ENCODE peak calls at places on chromosomes 11 and 22, in five cellular contexts. K is stomach; L is CD4-positive, CD25-positive, alpha-beta regulatory T cell; Y is effector memory CD8-positive, alpha-beta T cell; A is dorsolateral prefrontal cortex. P is an unnamed sample.

GRCh38 chr22:23256986-23257888 is 76.9 kb downstream of the BCR start:
- DNase-seq in K (peak), L (no peak), Y (no peak), A (no peak), P (no peak)

GRCh38 chr11:75191330-75191717 is 40.4 kb downstream of the SLCO2B1 start:
- DNase-seq in K (no peak), L (no peak), Y (no peak), A (no peak), P (no peak)

GRCh38 chr11:15309296-15309695 is 194.6 kb downstream of the INSC start:
- DNase-seq in K (no peak), L (no peak), Y (no peak), A (no peak), P (no peak)

GRCh38 chr22:30838111-30838510 is 130.5 kb downstream of the MORC2 start:
- DNase-seq in K (no peak), L (no peak), Y (no peak), A (no peak), P (no peak)

GRCh38 chr11:39365809-39366436 is 2093.5 kb downstream of the LRRC4C start:
- DNase-seq in K (no peak), L (no peak), Y (no peak), A (no peak), P (peak)

GRCh38 chr11:44456544-44457270 is 108.8 kb upstream of the CD82 start:
- DNase-seq in K (no peak), L (no peak), Y (no peak), A (no peak), P (no peak)

GRCh38 chr22:44658371-44658953 is 43.5 kb upstream of the PRR5 start:
- DNase-seq in K (no peak), L (no peak), Y (no peak), A (peak), P (no peak)

GRCh38 chr22:49710746-49711145 is 116.9 kb downstream of the BRD1 start:
- DNase-seq in K (no peak), L (no peak), Y (no peak), A (no peak), P (no peak)

GRCh38 chr22:29879738-29880137 is 3.2 kb upstream of the MTMR3 start:
- DNase-seq in K (no peak), L (no peak), Y (no peak), A (no peak), P (peak)

GRCh38 chr22:44046485-44047141 is 22.5 kb downstream of the PARVB start:
- DNase-seq in K (no peak), L (no peak), Y (no peak), A (no peak), P (no peak)

GRCh38 chr11:16925495-16926065 is 88.6 kb downstream of the PLEKHA7 start:
- DNase-seq in K (no peak), L (no peak), Y (no peak), A (no peak), P (no peak)

GRCh38 chr11:74086242-74086884 is 77.5 kb upstream of the UCP3 start:
- DNase-seq in K (no peak), L (no peak), Y (no peak), A (no peak), P (no peak)

GRCh38 chr22:19545935-19546207 is 21.7 kb upstream of the CLDN5 start:
- DNase-seq in K (no peak), L (no peak), Y (no peak), A (no peak), P (no peak)

GRCh38 chr11:109247071-109247470 is 174.9 kb upstream of the C11orf87 start:
- DNase-seq in K (no peak), L (no peak), Y (no peak), A (no peak), P (no peak)

GRCh38 chr11:8098879-8099278 is 17.9 kb downstream of the TUB start:
- DNase-seq in K (peak), L (no peak), Y (no peak), A (no peak), P (no peak)

GRCh38 chr22:50694099-50694498 is 21.5 kb downstream of the SHANK3 start:
- DNase-seq in K (no peak), L (no peak), Y (no peak), A (no peak), P (no peak)

GRCh38 chr11:41245184-41245583 is 214.3 kb downstream of the LRRC4C start:
- DNase-seq in K (no peak), L (no peak), Y (no peak), A (peak), P (no peak)

P was measured in A673.